ENCODE peak calls at places on chromosomes 16 and 17, in ten cellular contexts. X is pulmonary artery endothelial cell; W is thoracic aorta; F is activated CD8-positive, alpha-beta T cell treated with anti-CD3 and anti-CD28 coated beads for 36 hours; E is activated B cell treated with CpG ODN at 0.5 μM for 24 hours; M is HFF-Myc; Y is RPMI7951; Z is cardiac muscle cell; R is endothelial cell; O is pancreas. D is an unnamed sample.

GRCh38 chr16:24381470-24382118 is 125.5 kb downstream of the CACNG3 start:
- DNase-seq in X (no peak), W (no peak), F (no peak), E (no peak), M (no peak), Y (no peak), Z (no peak), R (no peak), O (no peak), D (no peak)

GRCh38 chr17:17258998-17259397 is 22.0 kb upstream of the FLCN start:
- DNase-seq in X (no peak), W (no peak), F (no peak), E (no peak), M (no peak), Y (no peak), Z (no peak), R (no peak), O (no peak), D (no peak)

GRCh38 chr17:45029758-45030423 is 21.5 kb downstream of the DCAKD start:
- DNase-seq in X (no peak), W (no peak), F (no peak), E (no peak), M (no peak), Y (no peak), Z (no peak), R (no peak), O (no peak), D (no peak)

GRCh38 chr16:82694239-82694874 is 67.6 kb downstream of the CDH13 start:
- DNase-seq in X (no peak), W (no peak), F (no peak), E (no peak), M (no peak), Y (peak), Z (peak), R (no peak), O (no peak), D (no peak)

GRCh38 chr17:2709173-2709661 is 2.3 kb downstream of the CLUH start:
- DNase-seq in X (no peak), W (no peak), F (peak), E (peak), M (no peak), Y (no peak), Z (no peak), R (no peak), O (peak), D (no peak)

GRCh38 chr17:76593338-76593737 is 7.7 kb upstream of the ST6GALNAC2 start:
- DNase-seq in X (no peak), W (no peak), F (no peak), E (no peak), M (peak), Y (no peak), Z (no peak), R (no peak), O (no peak), D (no peak)

GRCh38 chr16:85327731-85328664 is 215.7 kb upstream of the CIBAR2 start:
- DNase-seq in X (no peak), W (no peak), F (no peak), E (no peak), M (no peak), Y (no peak), Z (peak), R (peak), O (no peak), D (peak)

GRCh38 chr17:35554668-35555067 is 6.0 kb downstream of the SLFN14 start:
- DNase-seq in X (no peak), W (no peak), F (peak), E (no peak), M (no peak), Y (no peak), Z (no peak), R (no peak), O (no peak), D (no peak)

GRCh38 chr16:11177578-11178130 is 78.3 kb downstream of the SOCS1 start:
- DNase-seq in X (no peak), W (no peak), F (no peak), E (no peak), M (no peak), Y (no peak), Z (no peak), R (no peak), O (no peak), D (no peak)

GRCh38 chr17:77504652-77505459 is 364.1 kb downstream of the SEC14L1 start:
- DNase-seq in X (no peak), W (no peak), F (no peak), E (no peak), M (no peak), Y (no peak), Z (no peak), R (no peak), O (no peak), D (no peak)

D was measured in HuH-7.